ENCODE peak calls at places on chromosomes 6 and 20, in six cellular contexts. G is tibial nerve, Q is HCT116, I is A549, B is right lobe of liver, K is adrenal gland. W is an unnamed sample.

GRCh38 chr6:36501686-36502085 is 45.6 kb downstream of the STK38 start:
- DNase-seq in G (no peak), Q (no peak), I (no peak), B (no peak), K (no peak), W (no peak)

GRCh38 chr6:4518506-4518905 is 257.7 kb upstream of the CDYL start:
- DNase-seq in G (no peak), Q (no peak), I (peak; percentile 82), B (no peak), K (no peak), W (no peak)

GRCh38 chr20:56697476-56697875 is 68.4 kb downstream of the TFAP2C start:
- DNase-seq in G (no peak), Q (no peak), I (no peak), B (no peak), K (no peak), W (no peak)

GRCh38 chr6:106974337-106974998 is at the start of gene CD24:
- DNase-seq in G (no peak), Q (no peak), I (peak; percentile 57), B (peak; percentile 75), K (no peak), W (no peak)

GRCh38 chr6:150069707-150070106 is 786 bp upstream of the ULBP3 start:
- DNase-seq in G (no peak), Q (no peak), I (no peak), B (peak; percentile 51), K (peak; percentile 51), W (no peak)

GRCh38 chr20:46605181-46605580 is 46.1 kb downstream of the SLC13A3 start:
- DNase-seq in G (no peak), Q (no peak), I (no peak), B (peak; percentile 37), K (no peak), W (no peak)

GRCh38 chr6:34246563-34247391 is 2.0 kb downstream of the SMIM29 start:
- DNase-seq in G (no peak), Q (no peak), I (peak; percentile 59), B (peak; percentile 48), K (no peak), W (peak; percentile 9)

GRCh38 chr20:11891081-11891826 is 26.4 kb upstream of the BTBD3 start:
- DNase-seq in G (no peak), Q (no peak), I (peak; percentile 43), B (peak; percentile 68), K (peak; percentile 57), W (peak; percentile 22)

GRCh38 chr6:47261191-47261590 is 48.5 kb downstream of the TNFRSF21 start:
- DNase-seq in G (no peak), Q (no peak), I (no peak), B (no peak), K (no peak), W (no peak)

GRCh38 chr6:26086214-26086613 is 1.0 kb upstream of the HFE start:
- DNase-seq in G (no peak), Q (no peak), I (no peak), B (no peak), K (no peak), W (no peak)

GRCh38 chr20:44601801-44602204 is 19.4 kb downstream of the PKIG start:
- DNase-seq in G (peak; percentile 72), Q (no peak), I (no peak), B (no peak), K (peak; percentile 77), W (no peak)

GRCh38 chr20:12414446-12415274 is 497.0 kb downstream of the BTBD3 start:
- DNase-seq in G (no peak), Q (no peak), I (no peak), B (no peak), K (peak; percentile 37), W (no peak)

GRCh38 chr6:14922306-14922705 is 323.6 kb upstream of the JARID2 start:
- DNase-seq in G (no peak), Q (no peak), I (no peak), B (no peak), K (no peak), W (no peak)

GRCh38 chr6:33708516-33709204 is 2.8 kb downstream of the UQCC2 start:
- DNase-seq in G (no peak), Q (no peak), I (no peak), B (no peak), K (no peak), W (no peak)

GRCh38 chr20:32528905-32529670 is 56.0 kb downstream of the NOL4L start:
- DNase-seq in G (no peak), Q (no peak), I (no peak), B (no peak), K (no peak), W (no peak)

GRCh38 chr20:38260025-38260377 is 534 bp downstream of the KIAA1755 start:
- DNase-seq in G (no peak), Q (no peak), I (no peak), B (no peak), K (no peak), W (no peak)

GRCh38 chr20:40600441-40601235 is 88.4 kb downstream of the MAFB start:
- DNase-seq in G (no peak), Q (no peak), I (no peak), B (no peak), K (no peak), W (no peak)

GRCh38 chr6:82144852-82145332 is 102.7 kb downstream of the IBTK start:
- DNase-seq in G (peak; percentile 37), Q (peak; percentile 57), I (peak; percentile 76), B (no peak), K (peak; percentile 81), W (peak; percentile 40)

GRCh38 chr20:50538276-50538675 is 28.1 kb downstream of the PTPN1 start:
- DNase-seq in G (no peak), Q (no peak), I (no peak), B (no peak), K (no peak), W (no peak)

GRCh38 chr6:41535766-41536165 is 10.4 kb upstream of the FOXP4 start:
- DNase-seq in G (no peak), Q (no peak), I (no peak), B (no peak), K (no peak), W (no peak)

GRCh38 chr6:20691185-20691584 is 156.9 kb downstream of the CDKAL1 start:
- DNase-seq in G (no peak), Q (no peak), I (no peak), B (no peak), K (no peak), W (no peak)

GRCh38 chr6:53808302-53808881 is 13.6 kb downstream of the LRRC1 start:
- DNase-seq in G (no peak), Q (no peak), I (no peak), B (no peak), K (no peak), W (no peak)

GRCh38 chr6:5967594-5967993 is 39.1 kb downstream of the NRN1 start:
- DNase-seq in G (no peak), Q (no peak), I (no peak), B (no peak), K (no peak), W (no peak)

GRCh38 chr6:218153-219018 is 73.9 kb upstream of the DUSP22 start:
- DNase-seq in G (no peak), Q (no peak), I (no peak), B (no peak), K (no peak), W (no peak)

GRCh38 chr6:141212296-141212695 is 920.4 kb upstream of the GJE1 start:
- DNase-seq in G (no peak), Q (peak; percentile 7), I (peak; percentile 3), B (no peak), K (no peak), W (no peak)

GRCh38 chr20:58980711-58981563 is at the start of gene NELFCD:
- DNase-seq in G (peak; percentile 80), Q (peak; percentile 51), I (peak; percentile 90), B (peak; percentile 91), K (peak; percentile 78), W (peak; percentile 92)
- TF ChIP-seq POLR2A in G (peak; percentile 82), Q (peak; percentile 51), I (peak; percentile 64), B (peak; percentile 78), K (peak; percentile 31), W (peak; percentile 90)

GRCh38 chr6:132797975-132798819 is at the start of gene SLC18B1:
- DNase-seq in G (peak; percentile 26), Q (no peak), I (no peak), B (peak; percentile 69), K (peak; percentile 73), W (no peak)
- TF ChIP-seq POLR2A in G (no peak), Q (no peak), I (peak; percentile 49), B (no peak), K (no peak), W (no peak)

DNA sequence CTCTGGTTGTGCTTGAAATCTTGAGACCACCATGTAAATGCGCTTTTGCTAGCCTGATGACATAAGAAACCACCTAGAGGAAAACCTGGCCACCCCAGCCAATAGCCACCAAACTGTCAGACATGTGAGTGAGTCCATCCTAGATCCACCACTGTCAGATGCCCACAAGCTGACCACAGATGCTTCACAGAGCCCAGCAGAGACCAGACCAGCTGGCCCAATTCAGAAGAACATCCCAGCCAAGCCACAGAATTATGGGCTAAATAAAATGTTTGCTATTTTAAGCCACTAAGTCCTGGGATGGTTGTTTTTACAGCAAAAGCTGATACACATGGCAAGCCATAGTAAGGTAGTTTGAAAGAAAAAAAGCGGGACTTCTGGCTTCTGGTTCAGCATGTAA is 425.3 kb downstream of the KIF16B start:
- DNase-seq in G (no peak), Q (no peak), I (no peak), B (no peak), K (no peak), W (no peak)
- TF ChIP-seq POLR2A in G (no peak), Q (no peak), I (no peak), B (no peak), K (no peak), W (no peak)

DNA sequence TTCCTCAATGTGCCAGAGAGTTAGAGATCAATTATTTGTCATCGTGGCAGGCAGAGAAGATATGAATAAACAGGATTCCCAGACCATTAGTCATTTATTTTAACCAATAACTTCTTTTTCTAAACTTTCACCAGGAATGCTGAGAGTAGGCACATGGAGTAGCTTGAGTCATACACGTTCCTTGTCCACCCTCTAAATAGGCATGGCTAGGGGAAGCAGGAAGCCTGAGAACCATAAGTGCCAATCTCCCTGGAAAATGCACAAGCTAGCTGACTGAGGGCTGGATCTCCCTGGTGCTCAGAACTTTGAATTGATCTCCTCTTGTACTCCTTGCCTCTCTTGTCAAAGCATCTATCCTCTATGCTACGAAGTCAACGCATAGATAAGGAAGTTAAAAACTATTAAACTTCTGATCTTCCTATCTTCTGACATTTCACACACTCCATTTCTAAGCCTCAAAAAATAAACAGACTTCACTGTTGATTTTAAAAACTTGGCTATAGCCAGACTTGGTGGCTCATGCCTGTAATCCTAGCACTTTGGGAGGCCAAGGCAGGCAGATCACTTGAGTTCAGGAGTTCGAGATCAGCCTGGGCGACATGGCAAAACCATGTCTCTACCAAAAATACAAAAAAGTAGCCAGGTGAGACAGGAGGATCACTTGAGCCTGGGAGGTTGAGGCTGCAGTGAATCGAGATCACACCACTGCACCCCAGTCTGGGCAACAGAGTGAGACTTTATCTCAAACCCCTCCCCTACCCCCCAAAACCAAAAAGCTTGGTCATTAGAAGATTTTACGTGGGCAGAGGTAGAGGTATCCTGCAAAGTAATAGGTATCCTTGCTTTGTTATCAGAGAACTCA is 11.8 kb downstream of the ADTRP start:
- DNase-seq in G (no peak), Q (peak; percentile 78), I (peak; percentile 87), B (no peak), K (peak; percentile 46), W (peak; percentile 59)
- TF ChIP-seq POLR2A in G (no peak), Q (no peak), I (no peak), B (no peak), K (no peak), W (no peak)

GRCh38 chr6:152984387-152984872 is 1.6 kb upstream of the FBXO5 start:
- DNase-seq in G (no peak), Q (no peak), I (no peak), B (no peak), K (no peak), W (no peak)
- TF ChIP-seq POLR2A in G (no peak), Q (no peak), I (no peak), B (no peak), K (no peak), W (no peak)

GRCh38 chr20:63216041-63216848 is at the start of gene YTHDF1:
- DNase-seq in G (peak; percentile 93), Q (peak; percentile 84), I (peak; percentile 95), B (peak; percentile 98), K (peak; percentile 96), W (peak; percentile 99)
- TF ChIP-seq POLR2A in G (peak; percentile 63), Q (peak; percentile 54), I (peak; percentile 63), B (peak; percentile 75), K (peak; percentile 79), W (peak; percentile 79)

W was measured in H54.